ENCODE peak calls at places on chromosomes 2 and 18, in nine cellular contexts. One of them, this sample, is unnamed.

GRCh38 chr18:23573948-23574431 is 12.3 kb downstream of the NPC1 start:
- DNase-seq in CD8-positive, alpha-beta T cell: peak
- DNase-seq in occipital lobe: no peak
- DNase-seq in stimulated activated CD4-positive, alpha-beta T cell treated with anti-CD3 and anti-CD28 coated beads, Interleukin-1b, Interleukin-23, amount 100 ng/mL, for 24 hours: no peak
- DNase-seq in CD8-positive, alpha-beta memory T cell: peak
- DNase-seq in ELR: peak
- DNase-seq in activated T-helper 2 cell treated with anti-CD3 and anti-CD28 coated beads, Interferon-gamma antibody, Interleukin-2, Interleukin-4, amounts not matched to agents 10 μg/mL and 5 μg/mL and 100 μg/mL, durations not matched to agents 14 hours and 24 hours and 36 hours: no peak
- DNase-seq in fibroblast of lung: peak
- DNase-seq in non-pigmented ciliary epithelial cell: peak
- DNase-seq in this sample: peak

GRCh38 chr18:21820035-21820810 is 79.6 kb downstream of the MIB1 start:
- DNase-seq in CD8-positive, alpha-beta T cell: no peak
- DNase-seq in occipital lobe: no peak
- DNase-seq in stimulated activated CD4-positive, alpha-beta T cell treated with anti-CD3 and anti-CD28 coated beads, Interleukin-1b, Interleukin-23, amount 100 ng/mL, for 24 hours: no peak
- DNase-seq in CD8-positive, alpha-beta memory T cell: no peak
- DNase-seq in ELR: peak
- DNase-seq in activated T-helper 2 cell treated with anti-CD3 and anti-CD28 coated beads, Interferon-gamma antibody, Interleukin-2, Interleukin-4, amounts not matched to agents 10 μg/mL and 5 μg/mL and 100 μg/mL, durations not matched to agents 14 hours and 24 hours and 36 hours: no peak
- DNase-seq in fibroblast of lung: peak
- DNase-seq in non-pigmented ciliary epithelial cell: no peak
- DNase-seq in this sample: no peak

GRCh38 chr2:26297061-26297460 is 48.9 kb upstream of the SELENOI start:
- DNase-seq in CD8-positive, alpha-beta T cell: no peak
- DNase-seq in occipital lobe: no peak
- DNase-seq in stimulated activated CD4-positive, alpha-beta T cell treated with anti-CD3 and anti-CD28 coated beads, Interleukin-1b, Interleukin-23, amount 100 ng/mL, for 24 hours: no peak
- DNase-seq in CD8-positive, alpha-beta memory T cell: no peak
- DNase-seq in ELR: no peak
- DNase-seq in activated T-helper 2 cell treated with anti-CD3 and anti-CD28 coated beads, Interferon-gamma antibody, Interleukin-2, Interleukin-4, amounts not matched to agents 10 μg/mL and 5 μg/mL and 100 μg/mL, durations not matched to agents 14 hours and 24 hours and 36 hours: no peak
- DNase-seq in fibroblast of lung: no peak
- DNase-seq in non-pigmented ciliary epithelial cell: no peak
- DNase-seq in this sample: no peak

GRCh38 chr18:27994571-27994970 is 182.4 kb downstream of the CDH2 start:
- DNase-seq in CD8-positive, alpha-beta T cell: no peak
- DNase-seq in occipital lobe: no peak
- DNase-seq in stimulated activated CD4-positive, alpha-beta T cell treated with anti-CD3 and anti-CD28 coated beads, Interleukin-1b, Interleukin-23, amount 100 ng/mL, for 24 hours: no peak
- DNase-seq in CD8-positive, alpha-beta memory T cell: no peak
- DNase-seq in ELR: no peak
- DNase-seq in activated T-helper 2 cell treated with anti-CD3 and anti-CD28 coated beads, Interferon-gamma antibody, Interleukin-2, Interleukin-4, amounts not matched to agents 10 μg/mL and 5 μg/mL and 100 μg/mL, durations not matched to agents 14 hours and 24 hours and 36 hours: no peak
- DNase-seq in fibroblast of lung: no peak
- DNase-seq in non-pigmented ciliary epithelial cell: no peak
- DNase-seq in this sample: no peak

GRCh38 chr2:175234153-175234552 is 52.6 kb upstream of the ATP5MC3 start:
- DNase-seq in CD8-positive, alpha-beta T cell: no peak
- DNase-seq in occipital lobe: no peak
- DNase-seq in stimulated activated CD4-positive, alpha-beta T cell treated with anti-CD3 and anti-CD28 coated beads, Interleukin-1b, Interleukin-23, amount 100 ng/mL, for 24 hours: no peak
- DNase-seq in CD8-positive, alpha-beta memory T cell: no peak
- DNase-seq in ELR: no peak
- DNase-seq in activated T-helper 2 cell treated with anti-CD3 and anti-CD28 coated beads, Interferon-gamma antibody, Interleukin-2, Interleukin-4, amounts not matched to agents 10 μg/mL and 5 μg/mL and 100 μg/mL, durations not matched to agents 14 hours and 24 hours and 36 hours: no peak
- DNase-seq in fibroblast of lung: peak
- DNase-seq in non-pigmented ciliary epithelial cell: no peak
- DNase-seq in this sample: no peak

GRCh38 chr18:12345491-12346239 is 31.4 kb downstream of the AFG3L2 start:
- DNase-seq in CD8-positive, alpha-beta T cell: no peak
- DNase-seq in occipital lobe: no peak
- DNase-seq in stimulated activated CD4-positive, alpha-beta T cell treated with anti-CD3 and anti-CD28 coated beads, Interleukin-1b, Interleukin-23, amount 100 ng/mL, for 24 hours: no peak
- DNase-seq in CD8-positive, alpha-beta memory T cell: no peak
- DNase-seq in ELR: no peak
- DNase-seq in activated T-helper 2 cell treated with anti-CD3 and anti-CD28 coated beads, Interferon-gamma antibody, Interleukin-2, Interleukin-4, amounts not matched to agents 10 μg/mL and 5 μg/mL and 100 μg/mL, durations not matched to agents 14 hours and 24 hours and 36 hours: no peak
- DNase-seq in fibroblast of lung: no peak
- DNase-seq in non-pigmented ciliary epithelial cell: no peak
- DNase-seq in this sample: no peak

GRCh38 chr2:135998842-135999241 is 13.4 kb upstream of the DARS1 start:
- DNase-seq in CD8-positive, alpha-beta T cell: no peak
- DNase-seq in occipital lobe: no peak
- DNase-seq in stimulated activated CD4-positive, alpha-beta T cell treated with anti-CD3 and anti-CD28 coated beads, Interleukin-1b, Interleukin-23, amount 100 ng/mL, for 24 hours: no peak
- DNase-seq in CD8-positive, alpha-beta memory T cell: no peak
- DNase-seq in ELR: no peak
- DNase-seq in activated T-helper 2 cell treated with anti-CD3 and anti-CD28 coated beads, Interferon-gamma antibody, Interleukin-2, Interleukin-4, amounts not matched to agents 10 μg/mL and 5 μg/mL and 100 μg/mL, durations not matched to agents 14 hours and 24 hours and 36 hours: no peak
- DNase-seq in fibroblast of lung: no peak
- DNase-seq in non-pigmented ciliary epithelial cell: no peak
- DNase-seq in this sample: no peak

GRCh38 chr2:115160523-115161521 is 718.4 kb downstream of the DPP10 start:
- DNase-seq in CD8-positive, alpha-beta T cell: no peak
- DNase-seq in occipital lobe: peak
- DNase-seq in stimulated activated CD4-positive, alpha-beta T cell treated with anti-CD3 and anti-CD28 coated beads, Interleukin-1b, Interleukin-23, amount 100 ng/mL, for 24 hours: no peak
- DNase-seq in CD8-positive, alpha-beta memory T cell: no peak
- DNase-seq in ELR: no peak
- DNase-seq in activated T-helper 2 cell treated with anti-CD3 and anti-CD28 coated beads, Interferon-gamma antibody, Interleukin-2, Interleukin-4, amounts not matched to agents 10 μg/mL and 5 μg/mL and 100 μg/mL, durations not matched to agents 14 hours and 24 hours and 36 hours: no peak
- DNase-seq in fibroblast of lung: no peak
- DNase-seq in non-pigmented ciliary epithelial cell: no peak
- DNase-seq in this sample: no peak

GRCh38 chr2:224734949-224735348 is 18.8 kb upstream of the CCDC195 start:
- DNase-seq in CD8-positive, alpha-beta T cell: no peak
- DNase-seq in occipital lobe: no peak
- DNase-seq in stimulated activated CD4-positive, alpha-beta T cell treated with anti-CD3 and anti-CD28 coated beads, Interleukin-1b, Interleukin-23, amount 100 ng/mL, for 24 hours: no peak
- DNase-seq in CD8-positive, alpha-beta memory T cell: no peak
- DNase-seq in ELR: no peak
- DNase-seq in activated T-helper 2 cell treated with anti-CD3 and anti-CD28 coated beads, Interferon-gamma antibody, Interleukin-2, Interleukin-4, amounts not matched to agents 10 μg/mL and 5 μg/mL and 100 μg/mL, durations not matched to agents 14 hours and 24 hours and 36 hours: no peak
- DNase-seq in fibroblast of lung: no peak
- DNase-seq in non-pigmented ciliary epithelial cell: no peak
- DNase-seq in this sample: no peak

GRCh38 chr2:17830053-17831034 is 14.1 kb downstream of the MSGN1 start:
- DNase-seq in CD8-positive, alpha-beta T cell: no peak
- DNase-seq in occipital lobe: peak
- DNase-seq in stimulated activated CD4-positive, alpha-beta T cell treated with anti-CD3 and anti-CD28 coated beads, Interleukin-1b, Interleukin-23, amount 100 ng/mL, for 24 hours: peak
- DNase-seq in CD8-positive, alpha-beta memory T cell: no peak
- DNase-seq in ELR: peak
- DNase-seq in activated T-helper 2 cell treated with anti-CD3 and anti-CD28 coated beads, Interferon-gamma antibody, Interleukin-2, Interleukin-4, amounts not matched to agents 10 μg/mL and 5 μg/mL and 100 μg/mL, durations not matched to agents 14 hours and 24 hours and 36 hours: peak
- DNase-seq in fibroblast of lung: peak
- DNase-seq in non-pigmented ciliary epithelial cell: peak
- DNase-seq in this sample: peak

GRCh38 chr18:21599585-21600525 is 649 bp downstream of the ESCO1 start:
- DNase-seq in CD8-positive, alpha-beta T cell: no peak
- DNase-seq in occipital lobe: peak
- DNase-seq in stimulated activated CD4-positive, alpha-beta T cell treated with anti-CD3 and anti-CD28 coated beads, Interleukin-1b, Interleukin-23, amount 100 ng/mL, for 24 hours: peak
- DNase-seq in CD8-positive, alpha-beta memory T cell: peak
- DNase-seq in ELR: peak
- DNase-seq in activated T-helper 2 cell treated with anti-CD3 and anti-CD28 coated beads, Interferon-gamma antibody, Interleukin-2, Interleukin-4, amounts not matched to agents 10 μg/mL and 5 μg/mL and 100 μg/mL, durations not matched to agents 14 hours and 24 hours and 36 hours: no peak
- DNase-seq in fibroblast of lung: no peak
- DNase-seq in non-pigmented ciliary epithelial cell: no peak
- DNase-seq in this sample: no peak

GRCh38 chr2:137050949-137051348 is 285.6 kb downstream of the THSD7B start:
- DNase-seq in CD8-positive, alpha-beta T cell: no peak
- DNase-seq in occipital lobe: no peak
- DNase-seq in stimulated activated CD4-positive, alpha-beta T cell treated with anti-CD3 and anti-CD28 coated beads, Interleukin-1b, Interleukin-23, amount 100 ng/mL, for 24 hours: no peak
- DNase-seq in CD8-positive, alpha-beta memory T cell: no peak
- DNase-seq in ELR: peak
- DNase-seq in activated T-helper 2 cell treated with anti-CD3 and anti-CD28 coated beads, Interferon-gamma antibody, Interleukin-2, Interleukin-4, amounts not matched to agents 10 μg/mL and 5 μg/mL and 100 μg/mL, durations not matched to agents 14 hours and 24 hours and 36 hours: no peak
- DNase-seq in fibroblast of lung: no peak
- DNase-seq in non-pigmented ciliary epithelial cell: no peak
- DNase-seq in this sample: no peak

GRCh38 chr2:178152977-178153376 is 40.7 kb downstream of the RBM45 start:
- DNase-seq in CD8-positive, alpha-beta T cell: no peak
- DNase-seq in occipital lobe: no peak
- DNase-seq in stimulated activated CD4-positive, alpha-beta T cell treated with anti-CD3 and anti-CD28 coated beads, Interleukin-1b, Interleukin-23, amount 100 ng/mL, for 24 hours: no peak
- DNase-seq in CD8-positive, alpha-beta memory T cell: no peak
- DNase-seq in ELR: no peak
- DNase-seq in activated T-helper 2 cell treated with anti-CD3 and anti-CD28 coated beads, Interferon-gamma antibody, Interleukin-2, Interleukin-4, amounts not matched to agents 10 μg/mL and 5 μg/mL and 100 μg/mL, durations not matched to agents 14 hours and 24 hours and 36 hours: no peak
- DNase-seq in fibroblast of lung: no peak
- DNase-seq in non-pigmented ciliary epithelial cell: no peak
- DNase-seq in this sample: no peak

GRCh38 chr2:38091757-38092156 is 15.8 kb upstream of the CYP1B1 start:
- DNase-seq in CD8-positive, alpha-beta T cell: no peak
- DNase-seq in occipital lobe: no peak
- DNase-seq in stimulated activated CD4-positive, alpha-beta T cell treated with anti-CD3 and anti-CD28 coated beads, Interleukin-1b, Interleukin-23, amount 100 ng/mL, for 24 hours: no peak
- DNase-seq in CD8-positive, alpha-beta memory T cell: no peak
- DNase-seq in ELR: no peak
- DNase-seq in activated T-helper 2 cell treated with anti-CD3 and anti-CD28 coated beads, Interferon-gamma antibody, Interleukin-2, Interleukin-4, amounts not matched to agents 10 μg/mL and 5 μg/mL and 100 μg/mL, durations not matched to agents 14 hours and 24 hours and 36 hours: no peak
- DNase-seq in fibroblast of lung: no peak
- DNase-seq in non-pigmented ciliary epithelial cell: no peak
- DNase-seq in this sample: no peak

GRCh38 chr2:86253424-86253823 is 54.2 kb downstream of the MRPL35 start:
- DNase-seq in CD8-positive, alpha-beta T cell: no peak
- DNase-seq in occipital lobe: no peak
- DNase-seq in stimulated activated CD4-positive, alpha-beta T cell treated with anti-CD3 and anti-CD28 coated beads, Interleukin-1b, Interleukin-23, amount 100 ng/mL, for 24 hours: no peak
- DNase-seq in CD8-positive, alpha-beta memory T cell: no peak
- DNase-seq in ELR: no peak
- DNase-seq in activated T-helper 2 cell treated with anti-CD3 and anti-CD28 coated beads, Interferon-gamma antibody, Interleukin-2, Interleukin-4, amounts not matched to agents 10 μg/mL and 5 μg/mL and 100 μg/mL, durations not matched to agents 14 hours and 24 hours and 36 hours: no peak
- DNase-seq in fibroblast of lung: no peak
- DNase-seq in non-pigmented ciliary epithelial cell: no peak
- DNase-seq in this sample: no peak

GRCh38 chr2:3022841-3023372 is 354.7 kb downstream of the EIPR1 start:
- DNase-seq in CD8-positive, alpha-beta T cell: no peak
- DNase-seq in occipital lobe: no peak
- DNase-seq in stimulated activated CD4-positive, alpha-beta T cell treated with anti-CD3 and anti-CD28 coated beads, Interleukin-1b, Interleukin-23, amount 100 ng/mL, for 24 hours: no peak
- DNase-seq in CD8-positive, alpha-beta memory T cell: no peak
- DNase-seq in ELR: no peak
- DNase-seq in activated T-helper 2 cell treated with anti-CD3 and anti-CD28 coated beads, Interferon-gamma antibody, Interleukin-2, Interleukin-4, amounts not matched to agents 10 μg/mL and 5 μg/mL and 100 μg/mL, durations not matched to agents 14 hours and 24 hours and 36 hours: no peak
- DNase-seq in fibroblast of lung: no peak
- DNase-seq in non-pigmented ciliary epithelial cell: no peak
- DNase-seq in this sample: no peak

GRCh38 chr2:54525321-54525720 is 69.2 kb downstream of the SPTBN1 start:
- DNase-seq in CD8-positive, alpha-beta T cell: no peak
- DNase-seq in occipital lobe: no peak
- DNase-seq in stimulated activated CD4-positive, alpha-beta T cell treated with anti-CD3 and anti-CD28 coated beads, Interleukin-1b, Interleukin-23, amount 100 ng/mL, for 24 hours: no peak
- DNase-seq in CD8-positive, alpha-beta memory T cell: no peak
- DNase-seq in ELR: no peak
- DNase-seq in activated T-helper 2 cell treated with anti-CD3 and anti-CD28 coated beads, Interferon-gamma antibody, Interleukin-2, Interleukin-4, amounts not matched to agents 10 μg/mL and 5 μg/mL and 100 μg/mL, durations not matched to agents 14 hours and 24 hours and 36 hours: no peak
- DNase-seq in fibroblast of lung: no peak
- DNase-seq in non-pigmented ciliary epithelial cell: no peak
- DNase-seq in this sample: no peak

GRCh38 chr18:37956020-37956419 is 390.4 kb upstream of the CELF4 start:
- DNase-seq in CD8-positive, alpha-beta T cell: no peak
- DNase-seq in occipital lobe: no peak
- DNase-seq in stimulated activated CD4-positive, alpha-beta T cell treated with anti-CD3 and anti-CD28 coated beads, Interleukin-1b, Interleukin-23, amount 100 ng/mL, for 24 hours: no peak
- DNase-seq in CD8-positive, alpha-beta memory T cell: no peak
- DNase-seq in ELR: no peak
- DNase-seq in activated T-helper 2 cell treated with anti-CD3 and anti-CD28 coated beads, Interferon-gamma antibody, Interleukin-2, Interleukin-4, amounts not matched to agents 10 μg/mL and 5 μg/mL and 100 μg/mL, durations not matched to agents 14 hours and 24 hours and 36 hours: no peak
- DNase-seq in fibroblast of lung: no peak
- DNase-seq in non-pigmented ciliary epithelial cell: no peak
- DNase-seq in this sample: no peak

GRCh38 chr2:2830576-2830975 is 499.5 kb upstream of the MYT1L start:
- DNase-seq in CD8-positive, alpha-beta T cell: no peak
- DNase-seq in occipital lobe: no peak
- DNase-seq in stimulated activated CD4-positive, alpha-beta T cell treated with anti-CD3 and anti-CD28 coated beads, Interleukin-1b, Interleukin-23, amount 100 ng/mL, for 24 hours: no peak
- DNase-seq in CD8-positive, alpha-beta memory T cell: no peak
- DNase-seq in ELR: no peak
- DNase-seq in activated T-helper 2 cell treated with anti-CD3 and anti-CD28 coated beads, Interferon-gamma antibody, Interleukin-2, Interleukin-4, amounts not matched to agents 10 μg/mL and 5 μg/mL and 100 μg/mL, durations not matched to agents 14 hours and 24 hours and 36 hours: no peak
- DNase-seq in fibroblast of lung: no peak
- DNase-seq in non-pigmented ciliary epithelial cell: no peak
- DNase-seq in this sample: no peak

GRCh38 chr2:176002684-176003225 is 688 bp upstream of the LNPK start:
- DNase-seq in CD8-positive, alpha-beta T cell: no peak
- DNase-seq in occipital lobe: no peak
- DNase-seq in stimulated activated CD4-positive, alpha-beta T cell treated with anti-CD3 and anti-CD28 coated beads, Interleukin-1b, Interleukin-23, amount 100 ng/mL, for 24 hours: no peak
- DNase-seq in CD8-positive, alpha-beta memory T cell: no peak
- DNase-seq in ELR: peak
- DNase-seq in activated T-helper 2 cell treated with anti-CD3 and anti-CD28 coated beads, Interferon-gamma antibody, Interleukin-2, Interleukin-4, amounts not matched to agents 10 μg/mL and 5 μg/mL and 100 μg/mL, durations not matched to agents 14 hours and 24 hours and 36 hours: no peak
- DNase-seq in fibroblast of lung: peak
- DNase-seq in non-pigmented ciliary epithelial cell: no peak
- DNase-seq in this sample: no peak

GRCh38 chr2:3248754-3249476 is 128.7 kb downstream of the EIPR1 start:
- DNase-seq in CD8-positive, alpha-beta T cell: no peak
- DNase-seq in occipital lobe: no peak
- DNase-seq in stimulated activated CD4-positive, alpha-beta T cell treated with anti-CD3 and anti-CD28 coated beads, Interleukin-1b, Interleukin-23, amount 100 ng/mL, for 24 hours: no peak
- DNase-seq in CD8-positive, alpha-beta memory T cell: no peak
- DNase-seq in ELR: no peak
- DNase-seq in activated T-helper 2 cell treated with anti-CD3 and anti-CD28 coated beads, Interferon-gamma antibody, Interleukin-2, Interleukin-4, amounts not matched to agents 10 μg/mL and 5 μg/mL and 100 μg/mL, durations not matched to agents 14 hours and 24 hours and 36 hours: no peak
- DNase-seq in fibroblast of lung: no peak
- DNase-seq in non-pigmented ciliary epithelial cell: no peak
- DNase-seq in this sample: no peak

This sample was measured in uterus.